ENCODE peak calls at places on chromosomes 13 and 19, in five cellular contexts. N is A549; R is renal cortical epithelial cell; S is Right ventricle myocardium superior; H is activated CD4-positive, alpha-beta memory T cell treated with anti-CD3 and anti-CD28 coated beads, Interleukin-2, amount 10 ng/mL, durations not matched to agents 7 days and 5 days. D is an unnamed sample.

GRCh38 chr19:55255618-55256423 is 3.0 kb downstream of the PPP6R1 start:
- DNase-seq in N (peak; percentile 85), R (peak; percentile 50), S (no peak), H (peak; percentile 65), D (peak; percentile 49)

GRCh38 chr19:12891553-12892021 is 627 bp downstream of the GCDH start:
- DNase-seq in N (no peak), R (no peak), S (no peak), H (no peak), D (no peak)

GRCh38 chr13:99360696-99361095 is 53.5 kb upstream of the GPR183 start:
- DNase-seq in N (no peak), R (no peak), S (no peak), H (no peak), D (no peak)

GRCh38 chr19:2032296-2032941 is 16.9 kb upstream of the BTBD2 start:
- DNase-seq in N (peak; percentile 59), R (peak; percentile 90), S (peak; percentile 97), H (peak; percentile 68), D (peak; percentile 91)

GRCh38 chr13:64723735-64724134 is 2506.4 kb downstream of the PCDH9 start:
- DNase-seq in N (peak; percentile 33), R (peak; percentile 94), S (no peak), H (no peak), D (peak; percentile 95)

GRCh38 chr19:1690570-1691307 is 38.3 kb upstream of the TCF3 start:
- DNase-seq in N (no peak), R (no peak), S (peak; percentile 69), H (peak; percentile 77), D (no peak)

GRCh38 chr13:101127741-101128353 is 288.5 kb downstream of the NALCN start:
- DNase-seq in N (peak; percentile 19), R (peak; percentile 51), S (no peak), H (no peak), D (peak; percentile 51)

GRCh38 chr19:30227071-30227621 is 145.0 kb upstream of the ZNF536 start:
- DNase-seq in N (peak; percentile 48), R (no peak), S (no peak), H (no peak), D (no peak)

GRCh38 chr13:106650690-106651205 is 82.8 kb upstream of the ARGLU1 start:
- DNase-seq in N (no peak), R (no peak), S (no peak), H (no peak), D (peak; percentile 13)

GRCh38 chr13:37097008-37097579 is 8.4 kb downstream of the CSNK1A1L start:
- DNase-seq in N (no peak), R (no peak), S (no peak), H (no peak), D (no peak)

GRCh38 chr19:47363758-47364529 is 14.8 kb downstream of the DHX34 start:
- DNase-seq in N (no peak), R (peak; percentile 54), S (no peak), H (no peak), D (peak; percentile 82)

GRCh38 chr19:16369664-16370576 is 45.3 kb downstream of the KLF2 start:
- DNase-seq in N (no peak), R (no peak), S (peak; percentile 34), H (peak; percentile 48), D (no peak)

GRCh38 chr13:32206097-32206740 is 108.9 kb downstream of the ZAR1L start:
- DNase-seq in N (no peak), R (no peak), S (no peak), H (no peak), D (no peak)

GRCh38 chr13:107322228-107322627 is 754.3 kb upstream of the ARGLU1 start:
- DNase-seq in N (no peak), R (peak; percentile 38), S (no peak), H (no peak), D (peak; percentile 8)

GRCh38 chr19:18023596-18024212 is 15.7 kb downstream of the ARRDC2 start:
- DNase-seq in N (no peak), R (no peak), S (peak; percentile 96), H (peak; percentile 50), D (no peak)

GRCh38 chr19:36719687-36720556 is 32.5 kb downstream of the ZNF567 start:
- DNase-seq in N (no peak), R (no peak), S (no peak), H (no peak), D (no peak)

GRCh38 chr13:38086721-38087120 is 217.1 kb upstream of the TRPC4 start:
- DNase-seq in N (no peak), R (no peak), S (no peak), H (no peak), D (no peak)

GRCh38 chr13:74695021-74695800 is 561.0 kb upstream of the KLF12 start:
- DNase-seq in N (no peak), R (peak; percentile 9), S (no peak), H (no peak), D (no peak)

GRCh38 chr19:11821474-11821873 is 7.4 kb downstream of the ZNF440 start:
- DNase-seq in N (no peak), R (peak; percentile 28), S (no peak), H (no peak), D (peak; percentile 31)

GRCh38 chr13:67520886-67521285 is 290.8 kb upstream of the PCDH9 start:
- DNase-seq in N (no peak), R (no peak), S (no peak), H (no peak), D (no peak)

GRCh38 chr13:61246351-61246750 is 169.3 kb downstream of the PCDH20 start:
- DNase-seq in N (no peak), R (no peak), S (no peak), H (no peak), D (no peak)

GRCh38 chr19:50679177-50680125 is 30.2 kb downstream of the C19orf81 start:
- DNase-seq in N (peak; percentile 98), R (peak; percentile 33), S (peak; percentile 88), H (peak; percentile 76), D (peak; percentile 65)

GRCh38 chr19:53659292-53659691 is 27.5 kb downstream of the DPRX start:
- DNase-seq in N (no peak), R (no peak), S (no peak), H (no peak), D (peak; percentile 24)

GRCh38 chr13:48486362-48486761 is 46.5 kb downstream of the RCBTB2 start:
- DNase-seq in N (no peak), R (no peak), S (no peak), H (no peak), D (no peak)

GRCh38 chr19:18520848-18521691 is 800 bp downstream of the ELL start:
- DNase-seq in N (no peak), R (no peak), S (no peak), H (peak; percentile 32), D (no peak)

GRCh38 chr13:57739089-57739488 is 107.5 kb downstream of the PCDH17 start:
- DNase-seq in N (no peak), R (peak; percentile 19), S (no peak), H (no peak), D (no peak)

GRCh38 chr19:18193388-18194207 is 580 bp downstream of the MPV17L2 start:
- DNase-seq in N (no peak), R (no peak), S (no peak), H (no peak), D (no peak)

GRCh38 chr19:41159861-41160260 is 33.2 kb upstream of the CYP2S1 start:
- DNase-seq in N (no peak), R (no peak), S (no peak), H (no peak), D (no peak)

GRCh38 chr13:105655046-105655445 is 880.4 kb downstream of the EFNB2 start:
- DNase-seq in N (no peak), R (no peak), S (no peak), H (no peak), D (peak; percentile 25)

GRCh38 chr13:73216381-73216831 is 157.6 kb downstream of the KLF5 start:
- DNase-seq in N (no peak), R (peak; percentile 15), S (no peak), H (no peak), D (no peak)